ENCODE peak calls at places on chromosomes 3 and 15, in four cellular contexts. T is A549, D is SK-N-SH, X is IMR-90. Z is an unnamed sample.
A peak's percentile ranks its signal among the peaks of the same experiment; 100 is the strongest.

GRCh38 chr3:66738625-66739330 is 238.0 kb upstream of the LRIG1 start:
- DNase-seq in T (peak; percentile 9), D (no peak), X (peak; percentile 87), Z (no peak)

GRCh38 chr3:158330820-158331219 is 220.9 kb downstream of the RSRC1 start:
- DNase-seq in X (peak; percentile 40), D (no peak), T (no peak), Z (no peak)

GRCh38 chr3:147141516-147141915 is 264.8 kb downstream of the ZIC4 start:
- DNase-seq in T (no peak), X (no peak), D (no peak), Z (no peak)

GRCh38 chr3:149968216-149968615 is 2.5 kb downstream of the PFN2 start:
- DNase-seq in T (peak; percentile 13), D (no peak), X (peak; percentile 48), Z (no peak)

GRCh38 chr15:96977886-96978285 is 647.4 kb downstream of the NR2F2 start:
- DNase-seq in D (no peak), X (no peak), T (no peak), Z (no peak)

GRCh38 chr3:105353485-105354161 is 13.1 kb upstream of the ALCAM start:
- DNase-seq in X (peak; percentile 64), D (no peak), T (peak; percentile 17), Z (no peak)

GRCh38 chr3:184405075-184406060 is 25.5 kb downstream of the CHRD start:
- DNase-seq in X (no peak), T (no peak), D (no peak), Z (no peak)

GRCh38 chr3:152857082-152857481 is 22.2 kb downstream of the P2RY1 start:
- DNase-seq in X (no peak), T (peak; percentile 1), D (no peak), Z (no peak)

GRCh38 chr3:187403768-187404270 is 35.6 kb downstream of the RTP4 start:
- DNase-seq in X (peak; percentile 97), D (no peak), T (peak; percentile 79), Z (no peak)

GRCh38 chr15:68321229-68321628 is 43.7 kb downstream of the FEM1B start:
- DNase-seq in T (no peak), X (no peak), D (no peak), Z (no peak)

GRCh38 chr15:89320200-89320599 is 14.4 kb downstream of the POLG start:
- DNase-seq in D (no peak), X (no peak), T (no peak), Z (no peak)

GRCh38 chr3:52299815-52300611 is 12.4 kb downstream of the GLYCTK start:
- DNase-seq in D (peak; percentile 76), X (peak; percentile 34), T (peak; percentile 38), Z (no peak)

GRCh38 chr3:138367912-138368311 is 19.5 kb downstream of the MRAS start:
- DNase-seq in X (peak; percentile 23), D (no peak), T (no peak), Z (no peak)

GRCh38 chr15:27028836-27029482 is 58.0 kb downstream of the GABRG3 start:
- DNase-seq in X (no peak), D (no peak), T (no peak), Z (no peak)

GRCh38 chr3:157175678-157176077 is 15.7 kb upstream of the CCNL1 start:
- DNase-seq in X (no peak), T (peak; percentile 26), D (peak; percentile 55), Z (no peak)

GRCh38 chr3:172692751-172693310 is 18.0 kb downstream of the NCEH1 start:
- DNase-seq in T (no peak), D (no peak), X (no peak), Z (no peak)

GRCh38 chr3:125245521-125245920 is 33.0 kb upstream of the SLC12A8 start:
- DNase-seq in T (no peak), D (no peak), X (peak; percentile 83), Z (no peak)

GRCh38 chr3:23356169-23356568 is 153.0 kb downstream of the UBE2E2 start:
- DNase-seq in D (no peak), X (no peak), T (no peak), Z (no peak)

DNA sequence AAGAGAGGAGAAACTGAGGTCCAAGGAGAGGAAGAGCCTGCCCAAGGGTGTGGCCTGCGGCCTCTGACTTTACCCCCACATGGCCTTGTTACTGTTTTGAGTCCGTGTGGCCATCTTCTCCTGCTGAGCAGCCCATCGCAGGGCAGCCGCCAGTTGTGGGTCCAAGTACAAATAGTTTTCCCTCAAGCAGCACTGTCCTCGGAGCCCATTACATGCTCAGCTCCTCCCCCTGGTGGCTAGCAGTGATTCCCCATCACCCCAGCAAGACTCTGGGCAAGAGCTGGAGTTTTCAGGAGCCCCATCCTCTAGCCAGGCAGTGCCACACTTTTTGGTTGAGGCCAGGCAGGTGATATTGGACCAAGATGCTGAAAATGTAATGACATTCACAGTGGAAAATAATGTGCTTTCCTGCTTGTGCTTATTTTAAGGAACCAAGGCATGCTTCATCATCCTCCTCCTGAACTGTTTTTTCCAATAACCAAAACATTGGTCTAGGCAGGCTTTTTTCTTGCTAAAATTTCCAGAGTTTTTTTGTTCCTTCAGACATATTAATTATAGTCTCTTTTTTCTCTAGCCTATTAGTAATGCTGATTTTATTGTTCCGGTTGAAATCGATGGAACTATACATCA is 23.2 kb upstream of the VILL start:
- DNase-seq in X (peak; percentile 65), D (peak; percentile 77), T (peak; percentile 74), Z (no peak)
- TF ChIP-seq SMC3 in X (peak; percentile 97), D (peak; percentile 95), T (peak; percentile 95), Z (peak; percentile 98)

GRCh38 chr3:46888705-46889104 is 11.2 kb downstream of the PTH1R start:
- DNase-seq in D (no peak), T (no peak), X (no peak), Z (no peak)

GRCh38 chr3:46887980-46888494 is 10.5 kb downstream of the PTH1R start:
- DNase-seq in D (no peak), T (no peak), X (no peak), Z (no peak)

GRCh38 chr3:46890132-46890531 is 12.6 kb downstream of the PTH1R start:
- DNase-seq in X (no peak), T (no peak), D (no peak), Z (no peak)

GRCh38 chr3:46891132-46891531 is 13.6 kb downstream of the PTH1R start:
- DNase-seq in X (no peak), T (no peak), D (no peak), Z (no peak)

DNA sequence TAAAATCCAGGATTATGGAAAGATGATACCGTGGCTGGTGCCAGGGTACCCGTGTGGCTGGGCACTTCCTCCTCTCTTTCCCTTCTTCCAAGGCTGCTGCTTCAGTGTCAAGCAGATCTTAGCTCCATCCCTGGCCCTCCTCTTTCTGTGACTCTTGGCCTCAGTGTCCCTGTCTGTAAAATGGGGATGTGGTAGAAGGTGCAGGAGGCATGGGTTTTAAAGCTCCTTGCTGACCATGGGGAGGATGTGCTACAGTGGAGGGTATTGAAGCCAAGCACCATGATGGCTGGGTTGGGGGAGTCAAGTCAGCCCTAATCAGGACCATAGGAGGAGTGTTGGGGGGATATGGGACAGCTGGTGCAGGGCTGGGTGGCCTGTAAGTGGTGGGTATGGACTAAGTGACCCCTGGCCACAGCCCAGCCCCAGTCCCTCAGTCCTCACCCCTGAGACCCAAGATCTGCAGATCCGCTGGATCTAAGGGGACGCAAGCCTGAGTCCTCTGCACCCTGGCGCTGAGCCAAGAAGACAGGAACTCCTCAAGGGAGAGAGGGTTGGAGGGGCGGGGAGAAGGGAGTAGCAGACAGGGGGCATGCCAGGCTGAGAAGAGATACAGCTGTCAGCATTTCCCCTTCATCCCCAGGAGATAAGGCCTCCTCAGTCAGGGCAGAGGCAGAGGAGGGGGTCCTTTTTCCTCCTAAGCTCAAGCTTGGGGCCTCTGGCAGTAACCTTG is 12.0 kb downstream of the PTH1R start:
- DNase-seq in T (no peak), D (no peak), X (no peak), Z (no peak)
- TF ChIP-seq SMC3 in T (no peak), D (no peak), X (no peak), Z (no peak)

DNA sequence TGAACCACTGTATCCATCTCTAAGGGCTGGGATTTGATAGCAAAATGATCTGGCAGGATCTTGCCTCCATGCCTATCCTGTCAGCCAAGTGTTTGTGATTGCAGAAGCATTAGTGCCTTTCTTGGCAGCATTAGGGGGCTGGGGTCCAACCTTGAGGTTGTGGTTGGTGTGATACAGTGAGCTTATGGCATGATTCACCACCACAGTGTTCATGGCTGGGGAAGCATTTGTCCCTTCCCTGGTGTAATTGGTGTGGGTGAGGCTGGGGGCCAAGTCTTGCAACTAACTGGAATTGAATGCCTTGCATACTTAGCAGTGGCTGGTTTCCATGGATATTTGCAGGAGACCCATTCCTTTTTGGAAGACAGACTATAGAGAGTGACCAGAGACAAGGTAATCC is 271.0 kb upstream of the TBL1XR1 start:
- DNase-seq in D (no peak), T (no peak), X (peak; percentile 96), Z (no peak)
- TF ChIP-seq SMC3 in D (no peak), T (no peak), X (no peak), Z (no peak)

DNA sequence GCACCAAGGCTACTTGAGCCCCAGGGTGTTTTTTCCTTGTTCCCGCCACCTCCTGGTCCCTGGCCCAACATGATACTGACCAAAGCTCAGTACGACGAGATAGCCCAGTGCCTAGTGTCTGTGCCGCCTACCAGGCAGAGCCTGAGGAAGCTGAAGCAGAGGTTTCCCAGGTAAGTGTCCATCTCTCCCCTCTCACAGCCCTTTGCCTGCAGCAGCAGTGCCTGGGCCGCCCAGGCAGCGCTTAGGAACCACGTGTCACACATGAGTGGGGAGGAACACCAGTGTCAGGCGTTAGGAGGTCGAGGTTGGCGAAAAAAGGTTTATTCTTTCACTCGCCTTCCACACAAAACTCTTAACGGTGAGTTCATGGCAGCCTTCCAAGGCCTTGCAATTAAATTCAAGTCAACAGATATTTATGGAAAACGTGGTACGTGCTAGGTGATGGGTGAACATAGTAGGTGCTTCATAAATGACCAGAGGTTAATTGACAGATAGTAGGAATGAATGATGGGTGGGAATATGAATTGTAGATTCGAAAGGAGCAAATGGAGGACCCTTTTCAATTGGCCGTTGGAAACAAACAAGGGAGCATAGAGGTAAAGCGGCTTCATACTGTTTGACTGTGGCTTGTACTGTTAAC is 486 bp downstream of the CDIN1 start:
- DNase-seq in X (no peak), D (no peak), T (no peak), Z (no peak)
- TF ChIP-seq SMC3 in X (no peak), D (no peak), T (no peak), Z (no peak)

DNA sequence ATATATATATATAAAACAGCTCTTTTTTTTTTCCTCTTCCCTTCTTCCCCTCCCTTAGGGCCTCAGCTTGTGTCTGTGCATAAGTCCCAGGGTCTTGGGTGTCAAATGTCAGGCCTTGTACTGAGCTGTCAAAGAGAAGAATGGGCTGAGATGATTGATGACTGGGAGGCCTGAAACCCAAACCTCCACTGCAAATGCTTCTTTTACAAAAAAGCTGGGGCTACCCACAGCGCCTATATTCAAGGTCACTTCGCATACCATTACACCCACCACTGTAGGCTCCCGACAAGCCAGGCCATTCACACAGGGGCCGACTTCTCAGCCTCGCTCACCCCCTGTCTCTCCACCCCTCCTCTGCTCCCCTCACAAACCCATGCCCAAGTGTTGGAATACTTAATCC is 614.6 kb upstream of the NR2F2 start:
- DNase-seq in X (no peak), T (no peak), D (no peak), Z (no peak)
- TF ChIP-seq SMC3 in X (no peak), T (no peak), D (no peak), Z (no peak)